ENCODE peak calls at places on chromosomes 12 and 14, in five cellular contexts. One of them, this sample, is unnamed.

GRCh38 chr14:47040490-47040889 is 388.9 kb upstream of the RPL10L start:
- DNase-seq in neural progenitor cell: peak; percentile 50
- DNase-seq in anterior cingulate cortex: no peak
- DNase-seq in T follicular helper cell: no peak
- DNase-seq in GM04504: no peak
- DNase-seq in this sample: peak; percentile 33

GRCh38 chr14:100889641-100890040 is 13.9 kb downstream of the RTL1 start:
- DNase-seq in neural progenitor cell: no peak
- DNase-seq in anterior cingulate cortex: no peak
- DNase-seq in T follicular helper cell: no peak
- DNase-seq in GM04504: no peak
- DNase-seq in this sample: no peak

GRCh38 chr14:71103662-71104484 is 196.6 kb downstream of the PCNX1 start:
- DNase-seq in neural progenitor cell: peak; percentile 60
- DNase-seq in anterior cingulate cortex: no peak
- DNase-seq in T follicular helper cell: no peak
- DNase-seq in GM04504: peak; percentile 30
- DNase-seq in this sample: no peak

GRCh38 chr12:107126688-107127481 is 33.5 kb upstream of the CRY1 start:
- DNase-seq in neural progenitor cell: no peak
- DNase-seq in anterior cingulate cortex: no peak
- DNase-seq in T follicular helper cell: no peak
- DNase-seq in GM04504: no peak
- DNase-seq in this sample: no peak

GRCh38 chr14:100108840-100109593 is 43.8 kb downstream of the EVL start:
- DNase-seq in neural progenitor cell: no peak
- DNase-seq in anterior cingulate cortex: no peak
- DNase-seq in T follicular helper cell: no peak
- DNase-seq in GM04504: no peak
- DNase-seq in this sample: no peak

GRCh38 chr14:53953002-53953827 is 3.4 kb downstream of the BMP4 start:
- DNase-seq in neural progenitor cell: peak; percentile 93
- DNase-seq in anterior cingulate cortex: no peak
- DNase-seq in T follicular helper cell: no peak
- DNase-seq in GM04504: no peak
- DNase-seq in this sample: peak; percentile 86

GRCh38 chr14:101250336-101250947 is 310.9 kb upstream of the DIO3 start:
- DNase-seq in neural progenitor cell: no peak
- DNase-seq in anterior cingulate cortex: no peak
- DNase-seq in T follicular helper cell: no peak
- DNase-seq in GM04504: no peak
- DNase-seq in this sample: no peak

GRCh38 chr14:74238974-74239847 is at the start of gene VSX2:
- DNase-seq in neural progenitor cell: peak; percentile 70
- DNase-seq in anterior cingulate cortex: no peak
- DNase-seq in T follicular helper cell: no peak
- DNase-seq in GM04504: no peak
- DNase-seq in this sample: peak; percentile 78

GRCh38 chr14:45810152-45810872 is 557.3 kb upstream of the MIS18BP1 start:
- DNase-seq in neural progenitor cell: peak; percentile 31
- DNase-seq in anterior cingulate cortex: no peak
- DNase-seq in T follicular helper cell: no peak
- DNase-seq in GM04504: no peak
- DNase-seq in this sample: no peak

GRCh38 chr12:104219361-104219892 is 3.8 kb downstream of the TXNRD1 start:
- DNase-seq in neural progenitor cell: no peak
- DNase-seq in anterior cingulate cortex: no peak
- DNase-seq in T follicular helper cell: no peak
- DNase-seq in GM04504: peak; percentile 95
- DNase-seq in this sample: no peak

GRCh38 chr12:46786774-46787173 is 39.0 kb downstream of the SLC38A4 start:
- DNase-seq in neural progenitor cell: no peak
- DNase-seq in anterior cingulate cortex: no peak
- DNase-seq in T follicular helper cell: no peak
- DNase-seq in GM04504: no peak
- DNase-seq in this sample: no peak